ENCODE peak calls at places on chromosomes 3 and 15, in five cellular contexts. One of them, this sample, is unnamed.

GRCh38 chr3:49389297-49389696 is 22.5 kb downstream of the RHOA start:
- DNase-seq in NCI-H345: no peak
- DNase-seq in Calu3: no peak
- DNase-seq in fibroblast of the aortic adventitia: no peak
- DNase-seq in left lung: no peak
- DNase-seq in this sample: no peak

GRCh38 chr15:59094077-59094476 is 10.9 kb upstream of the CCNB2 start:
- DNase-seq in NCI-H345: no peak
- DNase-seq in Calu3: no peak
- DNase-seq in fibroblast of the aortic adventitia: no peak
- DNase-seq in left lung: no peak
- DNase-seq in this sample: no peak

GRCh38 chr3:129333891-129334290 is 55.2 kb downstream of the HMCES start:
- DNase-seq in fibroblast of the aortic adventitia: no peak
- DNase-seq in Calu3: no peak
- DNase-seq in left lung: no peak
- DNase-seq in NCI-H345: no peak
- DNase-seq in this sample: no peak

GRCh38 chr15:100692259-100692658 is 89.9 kb downstream of the ASB7 start:
- DNase-seq in Calu3: no peak
- DNase-seq in NCI-H345: no peak
- DNase-seq in fibroblast of the aortic adventitia: peak
- DNase-seq in left lung: no peak
- DNase-seq in this sample: no peak

GRCh38 chr15:93829115-93829849 is 402.1 kb upstream of the MCTP2 start:
- DNase-seq in fibroblast of the aortic adventitia: peak
- DNase-seq in NCI-H345: peak
- DNase-seq in Calu3: no peak
- DNase-seq in left lung: no peak
- DNase-seq in this sample: no peak

GRCh38 chr15:99703603-99704443 is 29.4 kb downstream of the LYSMD4 start:
- DNase-seq in Calu3: peak
- DNase-seq in NCI-H345: peak
- DNase-seq in fibroblast of the aortic adventitia: peak
- DNase-seq in left lung: no peak
- DNase-seq in this sample: no peak

GRCh38 chr15:74295800-74296199 is 59.7 kb downstream of the CCDC33 start:
- DNase-seq in fibroblast of the aortic adventitia: no peak
- DNase-seq in Calu3: peak
- DNase-seq in NCI-H345: no peak
- DNase-seq in left lung: no peak
- DNase-seq in this sample: no peak

GRCh38 chr3:149886957-149887356 is 73.9 kb downstream of the RNF13 start:
- DNase-seq in fibroblast of the aortic adventitia: no peak
- DNase-seq in NCI-H345: no peak
- DNase-seq in left lung: peak
- DNase-seq in Calu3: peak
- DNase-seq in this sample: no peak

GRCh38 chr3:56291953-56292352 is 176.3 kb downstream of the ERC2 start:
- DNase-seq in left lung: no peak
- DNase-seq in fibroblast of the aortic adventitia: peak
- DNase-seq in Calu3: no peak
- DNase-seq in NCI-H345: no peak
- DNase-seq in this sample: no peak

GRCh38 chr3:143648708-143649107 is 199.6 kb downstream of the SLC9A9 start:
- DNase-seq in fibroblast of the aortic adventitia: no peak
- DNase-seq in Calu3: peak
- DNase-seq in NCI-H345: no peak
- DNase-seq in left lung: no peak
- DNase-seq in this sample: no peak

GRCh38 chr3:140164922-140165590 is 230.1 kb downstream of the CLSTN2 start:
- DNase-seq in Calu3: no peak
- DNase-seq in left lung: no peak
- DNase-seq in NCI-H345: no peak
- DNase-seq in fibroblast of the aortic adventitia: no peak
- DNase-seq in this sample: no peak

GRCh38 chr3:169161011-169161410 is 502.5 kb downstream of the MECOM start:
- DNase-seq in fibroblast of the aortic adventitia: no peak
- DNase-seq in left lung: no peak
- DNase-seq in Calu3: no peak
- DNase-seq in NCI-H345: no peak
- DNase-seq in this sample: no peak

GRCh38 chr15:38846351-38846750 is 281.7 kb upstream of the RASGRP1 start:
- DNase-seq in Calu3: no peak
- DNase-seq in NCI-H345: no peak
- DNase-seq in left lung: no peak
- DNase-seq in fibroblast of the aortic adventitia: no peak
- DNase-seq in this sample: no peak

GRCh38 chr15:69225355-69226027 is 65.1 kb downstream of the GLCE start:
- DNase-seq in Calu3: no peak
- DNase-seq in fibroblast of the aortic adventitia: peak
- DNase-seq in NCI-H345: no peak
- DNase-seq in left lung: no peak
- DNase-seq in this sample: no peak

GRCh38 chr3:131597816-131598215 is 95.0 kb upstream of the MRPL3 start:
- DNase-seq in left lung: no peak
- DNase-seq in fibroblast of the aortic adventitia: no peak
- DNase-seq in NCI-H345: no peak
- DNase-seq in Calu3: peak
- DNase-seq in this sample: no peak